ENCODE peak calls at places on chromosome 9, in four cellular contexts. S is ovary, O is HCT116, T is suprapubic skin. A is an unnamed sample. For H3K4me1, the result is how much of the 10 kb centered on the place peaks cover.

GRCh38 chr9:12760758-12761157 is 14.1 kb upstream of the LURAP1L start:
- DNase-seq in S (no peak), O (no peak), T (no peak), A (no peak)

GRCh38 chr9:110089681-110090370 is 118.1 kb downstream of the C9orf152 start:
- DNase-seq in S (no peak), O (no peak), T (no peak), A (no peak)

GRCh38 chr9:98804083-98804482 is 3.4 kb upstream of the GALNT12 start:
- DNase-seq in S (no peak), O (no peak), T (no peak), A (no peak)

GRCh38 chr9:18741880-18742279 is 267.9 kb downstream of the ADAMTSL1 start:
- DNase-seq in S (no peak), O (no peak), T (no peak), A (no peak)

GRCh38 chr9:34550681-34551270 is 28.0 kb upstream of the ENHO start:
- DNase-seq in S (no peak), O (no peak), T (no peak), A (no peak)

GRCh38 chr9:124468061-124468740 is 17.9 kb downstream of the ADGRD2 start:
- DNase-seq in S (no peak), O (no peak), T (no peak), A (no peak)

GRCh38 chr9:114889802-114890224 is 40.6 kb downstream of the TNFSF8 start:
- DNase-seq in S (no peak), O (no peak), T (no peak), A (no peak)

GRCh38 chr9:392103-392502 is 177.4 kb downstream of the DOCK8 start:
- DNase-seq in S (no peak), O (no peak), T (no peak), A (no peak)

GRCh38 chr9:17005085-17005484 is 129.8 kb upstream of the CNTLN start:
- DNase-seq in S (peak), O (no peak), T (no peak), A (no peak)

GRCh38 chr9:98698856-98699255 is 9.9 kb downstream of the GABBR2 start:
- DNase-seq in S (no peak), O (no peak), T (no peak), A (no peak)

GRCh38 chr9:85610074-85610855 is 131.5 kb downstream of the AGTPBP1 start:
- DNase-seq in S (peak), O (peak), T (no peak), A (no peak)

GRCh38 chr9:6545017-6545691 is 100.4 kb downstream of the GLDC start:
- DNase-seq in S (no peak), O (no peak), T (no peak), A (no peak)

GRCh38 chr9:71552480-71552879 is 215.8 kb downstream of the CEMIP2 start:
- DNase-seq in S (no peak), O (no peak), T (no peak), A (no peak)

DNA sequence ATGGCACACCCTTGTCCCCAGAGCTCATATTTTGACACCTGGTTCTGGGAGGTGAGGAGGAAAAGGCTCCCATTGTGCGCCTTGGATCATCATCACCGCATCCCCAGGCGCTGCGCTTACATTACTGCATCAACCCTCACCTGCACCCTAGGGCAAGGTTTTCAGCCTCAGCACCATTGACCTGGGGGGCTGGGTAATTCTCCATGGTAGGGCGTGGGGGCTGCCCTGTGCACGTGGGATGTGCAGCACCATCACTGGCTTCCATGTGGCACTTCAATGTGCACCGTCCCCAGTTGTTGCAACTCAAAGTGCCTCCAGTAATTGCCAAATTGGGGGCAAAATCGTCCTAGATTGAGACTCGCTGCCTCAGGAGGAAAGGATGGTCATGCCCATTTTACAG is 83.6 kb downstream of the NTNG2 start:
- DNase-seq in S (no peak), O (no peak), T (no peak), A (no peak)
- H3K4me3 ChIP-seq in S (no peak), O (no peak), T (no peak), A (no peak)

GRCh38 chr9:122091682-122092592 is 1.2 kb downstream of the TTLL11 start:
- DNase-seq in S (no peak), O (no peak), T (no peak), A (no peak)
- H3K4me1 ChIP-seq in S (under half), O (under half), T (under half), A (half or more)

DNA sequence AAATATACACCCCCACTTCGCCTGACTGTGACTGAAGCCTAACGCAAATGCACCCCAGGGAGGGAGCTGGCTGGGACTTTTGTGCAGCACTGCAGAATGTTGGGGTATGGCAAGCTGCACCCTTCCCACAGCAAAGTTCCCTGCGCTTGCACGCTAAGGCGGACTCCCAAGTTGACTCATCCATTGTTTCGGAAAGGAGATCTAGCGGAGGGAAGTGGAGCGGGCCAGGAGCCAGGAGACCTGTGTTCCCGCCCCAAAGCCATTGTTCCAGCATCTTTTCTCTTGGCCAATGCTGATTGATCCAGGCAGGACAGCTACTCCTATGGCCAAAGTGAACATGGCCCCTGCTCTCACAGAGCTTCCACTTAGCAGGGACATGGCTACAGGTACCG is 202.9 kb downstream of the AOPEP start:
- DNase-seq in S (no peak), O (no peak), T (no peak), A (no peak)
- TF ChIP-seq CTCF in S (no peak), O (no peak), T (no peak), A (no peak)

DNA sequence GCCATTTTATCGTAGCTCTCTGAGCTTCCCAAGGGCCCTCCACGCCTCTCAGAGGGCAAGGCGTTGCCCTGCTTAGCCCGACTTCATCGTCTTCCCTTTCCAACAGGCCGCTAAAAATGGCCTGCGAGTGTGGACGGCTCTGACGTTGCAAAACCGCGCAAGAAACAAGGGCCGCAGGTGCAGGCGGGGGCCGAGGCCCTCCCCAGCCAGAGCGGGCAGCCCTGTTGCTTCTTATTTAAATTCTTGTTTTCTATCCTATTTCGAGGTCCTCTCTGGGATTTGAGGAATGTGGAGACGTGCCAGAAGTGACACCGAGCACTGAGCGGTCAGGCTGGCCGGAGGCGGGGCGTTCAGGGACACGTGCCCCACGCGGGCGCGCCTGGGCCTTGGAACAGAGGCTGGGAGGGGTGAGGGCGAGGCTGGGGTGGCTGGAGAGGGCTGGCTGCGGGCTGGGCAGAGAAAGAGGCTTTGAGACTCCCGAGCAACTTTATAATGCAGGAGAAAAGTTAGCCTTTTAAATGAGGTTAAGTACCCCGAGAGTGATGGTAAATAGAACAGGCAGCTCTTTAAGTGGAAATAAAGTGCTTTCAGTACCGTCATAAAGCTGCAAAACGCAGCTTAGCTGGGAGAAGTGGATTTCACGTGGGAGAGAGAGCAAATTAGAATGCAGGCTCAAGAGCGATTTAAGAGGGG is 243.6 kb downstream of the AUH start:
- DNase-seq in S (peak), O (no peak), T (peak), A (peak)
- H3K4me3 ChIP-seq in S (peak), O (no peak), T (peak), A (peak)

GRCh38 chr9:97324954-97325353 is 17.5 kb downstream of the CCDC180 start:
- DNase-seq in S (no peak), O (no peak), T (no peak), A (no peak)

GRCh38 chr9:97322105-97322504 is 14.6 kb downstream of the CCDC180 start:
- DNase-seq in S (no peak), O (no peak), T (no peak), A (no peak)

GRCh38 chr9:97321681-97322080 is 14.2 kb downstream of the CCDC180 start:
- DNase-seq in S (no peak), O (no peak), T (no peak), A (no peak)

GRCh38 chr9:97332993-97333392 is 25.5 kb downstream of the CCDC180 start:
- DNase-seq in S (no peak), O (no peak), T (no peak), A (no peak)

GRCh38 chr9:97327562-97327961 is 20.1 kb downstream of the CCDC180 start:
- DNase-seq in S (no peak), O (no peak), T (no peak), A (no peak)
- H3K4me1 ChIP-seq in S (under half), O (under half), T (under half), A (under half)

GRCh38 chr9:79432485-79432884 is 139.3 kb upstream of the TLE4 start:
- DNase-seq in S (no peak), O (no peak), T (no peak), A (no peak)
- TF ChIP-seq CTCF in S (no peak), O (no peak), T (no peak), A (no peak)

A was measured in thoracic aorta.